ENCODE peak calls at places on chromosomes 1 and 21, in four cellular contexts. P is CD8-positive, alpha-beta memory T cell; L is CD4-positive, alpha-beta T cell; D is left lung. T is an unnamed sample.
A peak's percentile ranks its signal among the peaks of the same experiment; 100 is the strongest.

GRCh38 chr1:59664167-59664566 is 150.6 kb upstream of the HOOK1 start:
- DNase-seq in D (no peak), P (no peak), L (no peak), T (no peak)

GRCh38 chr21:15224346-15225086 is 159.7 kb upstream of the NRIP1 start:
- DNase-seq in D (no peak), P (no peak), L (no peak), T (no peak)

GRCh38 chr1:200891774-200892157 is 2.9 kb upstream of the INAVA start:
- DNase-seq in D (no peak), P (peak; percentile 21), L (no peak), T (peak; percentile 47)

GRCh38 chr1:234969630-234970370 is 158.8 kb downstream of the TOMM20 start:
- DNase-seq in D (peak; percentile 69), L (no peak), P (no peak), T (peak; percentile 83)

GRCh38 chr1:98940069-98940468 is 64.6 kb downstream of the PLPPR5 start:
- DNase-seq in D (no peak), L (no peak), P (no peak), T (no peak)

GRCh38 chr1:168794057-168794456 is 65.1 kb upstream of the DPT start:
- DNase-seq in D (no peak), P (no peak), L (no peak), T (no peak)

GRCh38 chr21:29423521-29423920 is 124.8 kb downstream of the BACH1 start:
- DNase-seq in D (no peak), L (no peak), P (no peak), T (no peak)

GRCh38 chr1:21131200-21131599 is 45.5 kb downstream of the EIF4G3 start:
- DNase-seq in P (no peak), D (no peak), L (no peak), T (no peak)

GRCh38 chr1:29633784-29634183 is 397.5 kb downstream of the PTPRU start:
- DNase-seq in D (no peak), L (no peak), P (no peak), T (no peak)

GRCh38 chr1:15628003-15628402 is 10.7 kb downstream of the DDI2 start:
- DNase-seq in L (no peak), P (no peak), D (no peak), T (no peak)

GRCh38 chr21:44726803-44727202 is 15.4 kb upstream of the TSPEAR start:
- DNase-seq in P (no peak), D (no peak), L (no peak), T (no peak)

GRCh38 chr1:231606712-231607111 is 19.9 kb upstream of the DISC1 start:
- DNase-seq in P (no peak), D (no peak), L (no peak), T (no peak)

GRCh38 chr1:29949676-29950075 is 713.4 kb downstream of the PTPRU start:
- DNase-seq in P (no peak), L (no peak), D (no peak), T (no peak)

GRCh38 chr1:202998836-202999750 is 8.1 kb upstream of the TMEM183A start:
- DNase-seq in P (peak; percentile 69), L (peak; percentile 41), D (no peak), T (peak; percentile 64)

GRCh38 chr1:230140221-230141001 is 73.4 kb downstream of the GALNT2 start:
- DNase-seq in P (no peak), D (no peak), L (no peak), T (no peak)

GRCh38 chr1:44874155-44874554 is 31.1 kb upstream of the PTCH2 start:
- DNase-seq in L (no peak), D (no peak), P (no peak), T (no peak)

GRCh38 chr1:47326271-47326670 is 7.3 kb upstream of the CMPK1 start:
- DNase-seq in P (no peak), D (no peak), L (no peak), T (no peak)

GRCh38 chr1:162145966-162146696 is 76.6 kb downstream of the NOS1AP start:
- DNase-seq in P (no peak), L (no peak), D (no peak), T (no peak)

DNA sequence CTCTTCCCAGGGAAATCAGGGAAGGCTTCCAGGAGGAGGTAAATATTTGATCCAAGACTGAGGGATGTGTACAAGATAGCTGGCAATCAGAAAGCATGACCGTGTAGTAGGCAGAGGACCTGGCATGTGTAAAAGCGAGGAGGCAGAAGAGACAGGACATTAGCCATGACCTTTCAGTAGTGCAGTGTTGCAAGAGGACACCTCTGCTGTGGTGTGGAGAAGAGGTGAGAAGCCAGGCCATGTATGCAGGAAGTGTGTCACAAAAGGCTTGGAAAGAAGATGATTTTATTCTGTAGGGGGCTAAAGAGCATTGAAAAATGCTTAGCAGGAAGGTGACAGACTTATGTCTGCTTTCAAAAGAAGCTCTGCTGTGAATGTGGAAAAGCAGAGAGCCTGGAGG is 381.0 kb downstream of the ZP4 start:
- DNase-seq in L (no peak), P (no peak), D (no peak), T (no peak)
- H3K27me3 ChIP-seq in L (no peaks in the 10 kb centered on the region), P (no peaks in the 10 kb centered on the region), D (no peaks in the 10 kb centered on the region), T (no peaks in the 10 kb centered on the region)

DNA sequence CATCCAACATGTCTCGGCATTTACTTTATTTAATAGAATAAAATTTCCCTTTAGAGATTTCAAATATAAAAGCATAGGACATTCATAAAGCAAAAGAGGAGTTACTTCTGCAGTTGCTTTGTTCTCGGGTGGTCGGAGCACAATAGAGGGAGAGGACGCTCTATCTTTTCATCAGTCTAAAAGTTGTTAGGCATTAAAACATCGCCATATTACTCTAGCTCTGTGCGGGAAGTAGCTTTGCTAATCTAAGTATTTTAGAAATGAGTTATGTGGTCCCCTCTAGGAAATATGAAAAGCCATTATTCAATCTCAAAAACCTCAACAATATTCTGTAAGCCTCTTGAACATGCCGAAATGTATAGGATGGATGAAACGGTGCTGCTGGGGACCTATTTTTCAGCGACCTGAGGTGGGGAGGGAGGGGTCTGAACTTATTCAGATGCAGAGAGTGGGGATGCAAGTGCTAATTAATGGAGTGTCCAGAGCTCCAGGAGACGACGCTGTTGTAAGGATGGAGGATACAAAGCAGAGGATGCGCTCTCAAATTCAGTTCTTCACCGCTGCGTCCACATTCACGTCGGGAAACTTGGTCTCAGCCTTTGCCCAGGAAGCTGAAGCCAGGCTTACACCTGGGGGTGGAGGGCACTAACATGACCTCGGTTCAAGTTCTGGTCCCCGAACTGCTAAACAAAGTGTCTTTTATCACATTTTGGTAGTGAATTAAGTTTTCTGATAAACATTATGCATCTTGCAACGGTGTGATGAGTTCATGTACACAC is 6.3 kb downstream of the CDKN2C start:
- DNase-seq in P (peak; percentile 51), D (no peak), L (no peak), T (no peak)
- H3K27me3 ChIP-seq in P (no peaks in the 10 kb centered on the region), D (no peaks in the 10 kb centered on the region), L (peaks cover 10% of the 10 kb centered on the region), T (no peaks in the 10 kb centered on the region)

GRCh38 chr21:25772680-25773079 is 37.9 kb downstream of the GABPA start:
- DNase-seq in D (no peak), L (no peak), P (no peak), T (no peak)

DNA sequence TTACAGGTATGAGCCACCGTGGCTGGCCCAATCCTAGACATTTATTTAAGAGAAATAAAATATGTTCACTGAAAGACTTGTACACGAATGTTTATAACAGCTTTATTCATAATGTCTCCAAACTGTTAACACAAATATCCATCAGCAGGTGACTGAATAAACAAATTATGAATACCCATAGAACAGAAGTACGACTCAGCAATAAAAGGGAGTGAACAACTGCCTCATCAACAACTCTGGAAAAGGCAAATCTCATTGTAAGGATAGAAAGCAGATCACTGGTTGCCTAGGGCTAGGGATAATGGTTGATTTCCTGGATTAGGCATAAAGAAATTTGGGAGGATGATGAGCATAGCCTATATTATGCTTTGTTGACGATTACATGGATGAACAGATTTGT is 41.7 kb downstream of the GABPA start:
- DNase-seq in L (no peak), D (no peak), P (no peak), T (no peak)
- H3K27me3 ChIP-seq in L (no peaks in the 10 kb centered on the region), D (no peaks in the 10 kb centered on the region), P (no peaks in the 10 kb centered on the region), T (no peaks in the 10 kb centered on the region)

DNA sequence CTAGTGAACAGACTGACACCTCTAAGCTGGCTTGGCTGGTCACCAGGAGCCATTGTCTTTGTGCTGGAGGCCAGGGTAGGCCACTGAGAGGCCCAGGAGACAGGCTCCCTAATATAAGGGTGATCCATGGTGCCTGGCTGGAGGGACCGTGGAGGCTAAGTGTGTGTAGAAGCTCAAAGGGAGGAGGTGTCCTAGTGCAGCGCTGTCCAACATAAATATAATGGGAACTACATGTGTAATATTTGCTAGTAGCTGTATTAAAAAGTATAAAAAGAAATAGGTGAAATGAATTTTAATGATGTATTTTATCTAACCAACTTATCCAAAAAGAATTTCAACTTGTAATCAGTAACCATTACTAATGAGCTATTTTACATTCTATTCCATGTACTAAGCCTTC is 35.0 kb downstream of the SOX13 start:
- DNase-seq in L (no peak), P (no peak), D (no peak), T (no peak)
- H3K27me3 ChIP-seq in L (no peaks in the 10 kb centered on the region), P (no peaks in the 10 kb centered on the region), D (no peaks in the 10 kb centered on the region), T (no peaks in the 10 kb centered on the region)

DNA sequence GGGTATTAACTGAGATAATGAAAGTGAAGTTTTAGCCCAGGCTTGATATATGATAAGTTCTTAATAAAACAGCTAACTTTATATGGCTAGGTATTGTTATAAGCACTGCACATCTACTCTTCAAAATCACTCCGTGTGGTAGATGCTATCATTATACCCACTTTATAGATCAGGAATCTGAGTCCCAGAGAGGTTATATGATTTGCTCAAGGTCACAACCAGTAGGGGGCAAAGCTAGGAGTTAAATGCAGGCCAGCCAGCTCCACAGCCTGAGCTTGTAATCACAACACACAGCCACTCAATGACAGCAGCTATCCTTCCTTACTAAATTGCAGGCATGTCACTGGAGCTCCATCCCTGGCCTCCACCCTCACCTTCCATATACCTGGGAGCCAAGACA is 115.8 kb downstream of the CAPN8 start:
- DNase-seq in L (no peak), P (no peak), D (no peak), T (no peak)
- H3K27me3 ChIP-seq in L (no peaks in the 10 kb centered on the region), P (no peaks in the 10 kb centered on the region), D (no peaks in the 10 kb centered on the region), T (no peaks in the 10 kb centered on the region)

GRCh38 chr21:42779431-42779861 is 99.9 kb downstream of the WDR4 start:
- DNase-seq in L (no peak), P (no peak), D (no peak), T (no peak)

GRCh38 chr21:42775891-42776290 is 103.4 kb downstream of the WDR4 start:
- DNase-seq in P (no peak), L (no peak), D (no peak), T (no peak)

GRCh38 chr21:42775123-42775522 is 104.2 kb downstream of the WDR4 start:
- DNase-seq in L (no peak), P (no peak), D (no peak), T (no peak)

GRCh38 chr21:42777064-42777756 is 102.1 kb downstream of the WDR4 start:
- DNase-seq in L (no peak), D (no peak), P (no peak), T (no peak)

GRCh38 chr21:42777757-42778344 is 101.5 kb downstream of the WDR4 start:
- DNase-seq in L (no peak), P (no peak), D (no peak), T (no peak)
- H3K27me3 ChIP-seq in L (no peaks in the 10 kb centered on the region), P (no peaks in the 10 kb centered on the region), D (peaks cover 7% of the 10 kb centered on the region), T (no peaks in the 10 kb centered on the region)

DNA sequence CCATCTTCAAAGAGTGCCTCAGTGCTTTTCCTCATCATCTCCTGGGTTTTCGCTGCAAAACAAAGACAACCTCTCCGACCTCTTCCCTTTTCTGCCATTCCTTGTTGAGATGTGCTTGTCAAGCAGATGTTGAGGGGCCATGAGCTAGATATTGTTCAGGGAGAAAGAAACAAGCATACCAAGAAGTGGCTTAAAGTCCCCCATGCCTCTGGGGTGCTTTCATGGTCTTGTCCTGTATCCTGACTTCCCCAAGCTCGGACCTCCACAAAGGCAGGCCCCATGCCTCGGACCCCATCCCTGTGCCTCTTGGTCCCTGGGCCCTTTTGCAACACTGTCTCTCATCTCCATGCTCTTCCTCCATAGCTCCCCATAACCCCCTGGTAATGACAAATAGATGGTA is 103.8 kb downstream of the C1orf94 start:
- DNase-seq in D (no peak), L (no peak), P (no peak), T (no peak)
- H3K27me3 ChIP-seq in D (no peaks in the 10 kb centered on the region), L (no peaks in the 10 kb centered on the region), P (no peaks in the 10 kb centered on the region), T (no peaks in the 10 kb centered on the region)